ENCODE peak calls at places on chromosomes 4 and X, in four cellular contexts. W is esophagus muscularis mucosa, F is HepG2, K is A549. X is an unnamed sample.
A peak's percentile ranks its signal among the peaks of the same experiment; 100 is the strongest.

GRCh38 chr4:8914461-8915171 is 43.0 kb upstream of the HMX1 start:
- DNase-seq in W (peak; percentile 91), F (no peak), K (no peak), X (peak; percentile 4)

GRCh38 chr4:170395773-170396172 is 306.0 kb upstream of the AADAT start:
- DNase-seq in K (no peak), F (no peak), W (no peak), X (no peak)

GRCh38 chrX:112784692-112785091 is 55.9 kb downstream of the AMOT start:
- DNase-seq in K (no peak), F (no peak), W (no peak), X (no peak)

GRCh38 chr4:121950680-121951569 is 935 bp downstream of the TRPC3 start:
- DNase-seq in W (no peak), F (no peak), K (peak; percentile 13), X (peak; percentile 18)

GRCh38 chr4:23458061-23458460 is 431.8 kb downstream of the PPARGC1A start:
- DNase-seq in K (no peak), W (no peak), F (no peak), X (no peak)

GRCh38 chrX:14409341-14409740 is 120.0 kb upstream of the GLRA2 start:
- DNase-seq in W (no peak), F (peak; percentile 40), K (no peak), X (no peak)

GRCh38 chr4:184906480-184907097 is 80.8 kb upstream of the ACSL1 start:
- DNase-seq in W (no peak), F (no peak), K (no peak), X (no peak)

GRCh38 chr4:151770154-151770553 is 9.3 kb upstream of the GATB start:
- DNase-seq in W (no peak), K (no peak), F (no peak), X (no peak)

GRCh38 chr4:68283714-68284113 is 38.2 kb upstream of the TMPRSS11B start:
- DNase-seq in K (no peak), F (no peak), W (no peak), X (no peak)

GRCh38 chr4:189202869-189203271 is 737.8 kb upstream of the FRG1 start:
- DNase-seq in F (no peak), W (no peak), K (no peak), X (no peak)

GRCh38 chr4:53767503-53767902 is 176.2 kb upstream of the LNX1 start:
- DNase-seq in W (peak; percentile 19), K (no peak), F (no peak), X (no peak)

GRCh38 chr4:90084277-90084966 is 42.8 kb upstream of the CCSER1 start:
- DNase-seq in W (no peak), K (no peak), F (no peak), X (no peak)

GRCh38 chr4:78542373-78542772 is 9.2 kb upstream of the ANXA3 start:
- DNase-seq in K (no peak), W (no peak), F (peak; percentile 30), X (no peak)

GRCh38 chrX:8244301-8244700 is 73.2 kb upstream of the VCX2 start:
- DNase-seq in F (no peak), K (no peak), W (no peak), X (no peak)

DNA sequence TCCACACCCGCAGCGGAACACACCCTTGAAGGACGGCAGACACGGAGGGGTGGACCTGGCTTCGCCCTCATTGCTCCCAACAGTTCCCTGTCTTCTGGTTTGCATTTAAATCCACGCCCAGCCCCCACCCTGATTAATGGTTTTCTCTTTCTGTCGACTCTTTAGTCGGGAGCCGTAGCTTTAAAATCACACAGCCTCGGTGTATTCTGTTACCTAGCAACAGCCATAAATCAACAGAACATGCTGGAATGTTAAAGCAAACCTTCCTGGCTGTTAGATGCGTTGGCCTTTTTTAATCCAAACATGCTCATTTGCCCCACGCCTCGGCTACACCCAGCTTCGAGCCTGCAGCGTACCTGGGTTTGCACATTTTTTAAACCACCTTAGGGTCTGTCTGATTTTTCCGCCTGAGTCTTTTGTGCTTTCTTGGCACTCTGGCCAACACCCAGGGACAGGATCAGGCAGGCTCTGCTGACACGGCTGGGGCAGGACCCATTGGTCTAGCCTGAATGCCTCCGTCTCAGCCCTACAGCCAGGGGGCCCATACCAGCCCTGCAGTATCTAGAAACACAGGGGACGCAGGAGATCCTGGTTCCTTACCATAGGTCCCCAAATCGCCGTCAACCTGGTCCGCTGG is 21.4 kb upstream of the PPP2R2C start:
- DNase-seq in K (no peak), F (no peak), W (peak; percentile 87), X (no peak)
- TF ChIP-seq EP300 in K (no peak), F (no peak), W (no peak), X (no peak)

DNA sequence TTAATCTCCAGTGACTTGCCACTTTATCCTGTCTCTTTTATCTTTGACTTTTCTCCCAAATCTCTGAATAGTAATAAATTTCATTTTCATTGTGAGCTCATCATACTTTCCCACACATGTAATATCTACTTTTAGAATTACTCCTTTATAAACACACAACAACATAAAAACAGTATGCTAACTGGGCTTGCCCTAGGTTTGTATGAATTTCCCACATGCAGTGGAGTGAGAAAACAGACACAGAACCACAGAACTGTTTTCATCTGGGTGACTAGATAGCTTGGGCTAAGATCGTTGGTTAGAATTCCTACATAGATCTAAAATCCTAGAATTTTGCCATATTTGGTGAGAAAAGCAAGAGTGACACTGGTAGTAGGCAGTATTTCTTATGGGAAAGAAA is 409.5 kb downstream of the SPRY1 start:
- DNase-seq in K (no peak), W (no peak), F (no peak), X (no peak)
- H3K4me1 ChIP-seq in K (no peaks in the 10 kb centered on the region), W (peaks cover 31% of the 10 kb centered on the region), F (peaks cover 21% of the 10 kb centered on the region), X (no peaks in the 10 kb centered on the region)

DNA sequence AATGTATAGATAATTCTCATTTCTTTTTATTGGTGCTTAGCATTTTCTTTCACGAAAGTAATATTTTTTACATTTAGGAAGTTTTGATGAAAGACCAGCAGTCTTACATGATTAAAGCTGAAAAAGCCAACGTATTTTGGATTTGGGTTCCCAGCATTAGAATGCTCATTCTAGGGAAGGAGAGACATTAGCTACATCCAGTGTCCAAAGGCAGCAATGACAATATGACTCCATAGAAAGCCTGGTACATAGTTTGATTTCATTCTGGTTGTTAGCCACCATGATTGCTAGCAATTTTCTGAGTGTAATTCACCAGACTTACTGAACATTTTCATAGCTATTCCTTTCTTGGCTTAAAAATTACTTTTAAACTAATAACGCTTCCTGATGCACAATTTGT is 1397.5 kb downstream of the PCDH7 start:
- DNase-seq in F (no peak), W (no peak), K (peak; percentile 0), X (no peak)
- TF ChIP-seq CTCF in F (no peak), W (no peak), K (no peak), X (no peak)

GRCh38 chr4:149166886-149167285 is 648.8 kb downstream of the IQCM start:
- DNase-seq in K (no peak), W (no peak), F (no peak), X (no peak)

GRCh38 chr4:149164282-149164681 is 651.4 kb downstream of the IQCM start:
- DNase-seq in W (no peak), K (no peak), F (no peak), X (no peak)

GRCh38 chr4:149168645-149169044 is 647.0 kb downstream of the IQCM start:
- DNase-seq in F (no peak), W (no peak), K (no peak), X (no peak)

GRCh38 chr4:149161247-149161646 is 654.4 kb downstream of the IQCM start:
- DNase-seq in F (no peak), W (no peak), K (no peak), X (no peak)

GRCh38 chr4:149166365-149166764 is 649.3 kb downstream of the IQCM start:
- DNase-seq in W (no peak), F (no peak), K (no peak), X (no peak)
- TF ChIP-seq EP300 in W (no peak), F (no peak), K (no peak), X (no peak)

GRCh38 chr4:88604978-88605678 is 12.8 kb downstream of the HERC3 start:
- DNase-seq in F (no peak), K (no peak), W (no peak), X (no peak)
- H3K4me1 ChIP-seq in F (no peaks in the 10 kb centered on the region), K (peaks cover 5% of the 10 kb centered on the region), W (peaks cover 53% of the 10 kb centered on the region), X (peaks cover 1% of the 10 kb centered on the region)

GRCh38 chrX:30343206-30343605 is 34.0 kb upstream of the NR0B1 start:
- DNase-seq in K (no peak), F (peak; percentile 2), W (no peak), X (no peak)
- TF ChIP-seq CTCF in K (no peak), F (peak; percentile 12), W (no peak), X (no peak)

DNA sequence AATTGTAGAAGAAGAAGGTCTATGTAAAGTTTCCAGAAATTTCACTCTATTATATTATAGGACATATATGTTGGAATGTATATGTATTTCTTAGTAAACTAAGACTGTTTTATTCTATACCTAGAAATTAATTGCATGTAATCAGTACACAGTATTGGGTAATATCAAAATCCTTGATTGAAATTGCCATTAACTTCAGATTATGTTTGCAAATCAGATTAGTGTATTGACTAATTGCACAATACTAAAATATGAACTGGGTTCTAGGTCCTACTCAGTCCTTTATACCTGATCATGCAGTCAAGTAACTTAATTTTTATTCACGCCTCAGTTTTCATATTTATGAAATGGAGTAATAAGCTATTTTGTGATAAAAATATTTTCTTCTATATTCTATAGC is 950.3 kb upstream of the ADGRL3 start:
- DNase-seq in K (no peak), F (no peak), W (no peak), X (no peak)
- TF ChIP-seq EP300 in K (no peak), F (no peak), W (no peak), X (no peak)

DNA sequence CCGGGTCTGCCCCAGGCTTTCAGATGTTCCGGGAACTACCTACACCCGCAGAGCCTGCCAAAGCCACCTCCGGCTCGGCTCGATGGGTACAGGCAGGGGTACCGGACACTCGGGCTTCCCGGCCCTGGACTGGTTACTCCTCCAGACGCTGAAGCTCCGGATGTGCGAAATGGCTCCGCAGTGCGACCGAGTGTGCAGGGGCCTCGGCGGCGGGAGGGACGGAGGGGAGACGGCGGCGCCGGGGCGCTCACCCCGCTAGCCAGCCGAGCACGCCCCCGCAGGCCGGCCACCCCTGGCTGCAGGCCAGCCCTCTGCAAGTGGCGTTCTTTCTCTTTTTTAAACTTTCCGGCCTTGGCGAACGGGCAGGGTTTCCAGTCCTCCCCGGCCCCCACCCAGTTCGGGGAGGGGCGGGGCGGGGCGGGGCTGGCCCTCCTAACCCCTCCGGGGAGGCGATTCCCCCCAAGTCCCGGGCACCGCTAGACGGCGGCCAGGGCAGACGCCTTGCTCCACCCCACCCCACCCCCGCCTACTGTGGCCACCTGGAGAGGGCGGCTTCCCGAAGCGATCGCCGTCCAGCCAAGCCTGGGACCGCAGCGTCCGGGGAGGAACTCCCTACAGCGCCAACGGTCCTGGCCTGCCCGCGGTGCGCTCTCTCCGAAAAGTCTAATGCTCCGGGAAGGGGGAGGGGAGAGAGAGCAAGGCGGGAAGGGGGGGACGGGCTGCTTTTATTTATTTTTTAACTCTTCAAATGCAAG is 7.5 kb downstream of the BCOR start:
- DNase-seq in F (no peak), W (no peak), K (no peak), X (peak; percentile 81)
- H3K4me1 ChIP-seq in F (peaks cover 79% of the 10 kb centered on the region), W (peaks cover 100% of the 10 kb centered on the region), K (peaks cover 45% of the 10 kb centered on the region), X (peaks cover 8% of the 10 kb centered on the region)

GRCh38 chr4:161252520-161253141 is 911.2 kb downstream of the FSTL5 start:
- DNase-seq in W (no peak), F (peak; percentile 23), K (peak; percentile 11), X (no peak)
- TF ChIP-seq CTCF in W (no peak), F (peak; percentile 68), K (peak; percentile 62), X (no peak)